ENCODE peak calls at places on chromosome 9, in seven cellular contexts. C is spleen, P is HepG2, B is Peyer's patch, E is uterus, O is suprapubic skin, Q is body of pancreas. J is an unnamed sample.

GRCh38 chr9:13324988-13325387 is 45.5 kb upstream of the MPDZ start:
- DNase-seq in P (no peak), B (no peak), C (no peak), O (no peak), Q (no peak), E (no peak), J (no peak)

GRCh38 chr9:111851536-111851935 is 45.1 kb upstream of the UGCG start:
- DNase-seq in Q (no peak), P (no peak), O (no peak), E (no peak), B (no peak), C (no peak), J (no peak)

GRCh38 chr9:85502815-85503643 is 238.7 kb downstream of the AGTPBP1 start:
- DNase-seq in Q (no peak), B (no peak), E (no peak), P (no peak), O (no peak), C (no peak), J (no peak)

GRCh38 chr9:87605676-87606075 is 108.0 kb downstream of the DAPK1 start:
- DNase-seq in Q (no peak), P (no peak), C (no peak), O (no peak), E (no peak), B (no peak), J (no peak)

GRCh38 chr9:37611961-37612360 is 19.6 kb upstream of the TOMM5 start:
- DNase-seq in C (no peak), B (no peak), Q (no peak), E (no peak), O (no peak), P (no peak), J (no peak)

GRCh38 chr9:31394040-31394473 is 990.4 kb upstream of the ACO1 start:
- DNase-seq in C (no peak), E (no peak), B (no peak), P (no peak), Q (no peak), O (no peak), J (no peak)

GRCh38 chr9:33637881-33638280 is 113.8 kb downstream of the ANKRD18B start:
- DNase-seq in B (no peak), O (no peak), P (no peak), Q (no peak), C (no peak), E (no peak), J (no peak)

GRCh38 chr9:127158995-127159801 is 36.8 kb upstream of the ANGPTL2 start:
- DNase-seq in C (no peak), Q (peak; percentile 22), O (no peak), P (peak; percentile 76), E (peak; percentile 75), B (peak; percentile 71), J (peak; percentile 36)

GRCh38 chr9:76624381-76625048 is 139.7 kb upstream of the PCA3 start:
- DNase-seq in B (no peak), E (no peak), P (no peak), C (no peak), O (no peak), Q (no peak), J (no peak)

GRCh38 chr9:124359841-124360240 is 55.4 kb downstream of the PSMB7 start:
- DNase-seq in C (no peak), O (no peak), P (no peak), E (no peak), B (no peak), Q (no peak), J (no peak)

GRCh38 chr9:124360277-124360676 is 55.0 kb downstream of the PSMB7 start:
- DNase-seq in P (no peak), Q (no peak), B (no peak), C (no peak), O (no peak), E (no peak), J (no peak)

GRCh38 chr9:124358617-124359016 is 56.6 kb downstream of the PSMB7 start:
- DNase-seq in Q (no peak), P (no peak), C (no peak), E (no peak), O (no peak), B (no peak), J (no peak)

GRCh38 chr9:124357591-124358361 is 57.5 kb downstream of the PSMB7 start:
- DNase-seq in C (no peak), O (no peak), B (no peak), Q (no peak), P (no peak), E (no peak), J (no peak)

GRCh38 chr9:124359426-124359825 is 55.8 kb downstream of the PSMB7 start:
- DNase-seq in O (no peak), C (no peak), B (no peak), Q (no peak), P (no peak), E (no peak), J (no peak)
- TF ChIP-seq POLR2A in O (no peak), C (no peak), B (no peak), Q (no peak), P (no peak), E (no peak), J (no peak)

DNA sequence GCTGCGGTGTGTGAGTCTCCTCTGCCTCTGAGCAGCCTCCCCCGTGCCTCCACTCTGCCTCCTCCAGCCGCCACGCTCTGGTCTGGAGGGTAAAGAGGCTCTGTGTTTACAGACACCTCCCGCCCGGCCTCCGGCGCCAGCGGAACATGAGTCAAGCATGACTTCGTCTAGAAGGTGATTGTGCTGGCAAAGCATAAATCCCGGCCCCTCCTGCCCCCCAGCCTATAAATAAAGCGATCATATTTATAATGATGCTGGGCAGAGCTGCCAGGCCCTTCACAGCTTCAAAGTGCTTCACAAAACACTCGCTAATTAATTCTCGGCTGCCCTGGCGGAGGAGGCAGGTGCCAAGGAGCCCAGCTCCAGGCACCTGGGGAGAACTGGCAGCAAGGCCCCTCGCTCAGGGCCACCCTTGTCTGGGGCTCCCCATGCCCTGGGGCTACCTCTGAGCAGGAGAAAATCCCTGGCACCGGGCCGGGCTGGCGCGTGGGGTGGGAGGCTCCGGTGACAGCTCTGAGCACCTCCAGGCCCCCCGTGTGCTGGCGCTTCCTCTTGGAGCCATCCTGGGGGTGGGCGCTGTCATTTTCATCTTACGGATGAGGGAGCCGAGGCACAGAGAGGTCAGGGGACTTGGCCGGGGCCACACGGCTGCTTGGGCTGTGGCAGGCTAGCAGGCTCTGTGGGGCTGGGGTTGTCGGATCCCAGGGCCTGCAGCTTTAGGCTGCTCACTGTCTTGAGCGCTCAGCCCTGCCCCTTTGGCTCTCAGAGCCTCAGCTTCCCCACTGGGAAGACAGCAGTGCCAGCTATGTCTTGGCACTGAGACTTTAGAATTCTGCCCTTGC is 87.9 kb downstream of the RXRA start:
- DNase-seq in P (no peak), C (no peak), E (peak; percentile 80), O (no peak), Q (peak; percentile 61), B (no peak), J (peak; percentile 52)
- H3K27ac ChIP-seq in P (no peak overlapping the region), C (no peak overlapping the region), E (peak overlapping the region; percentile 57), O (peak overlapping the region; percentile 81), Q (no peak overlapping the region), B (no peak overlapping the region), J (no peak overlapping the region)

DNA sequence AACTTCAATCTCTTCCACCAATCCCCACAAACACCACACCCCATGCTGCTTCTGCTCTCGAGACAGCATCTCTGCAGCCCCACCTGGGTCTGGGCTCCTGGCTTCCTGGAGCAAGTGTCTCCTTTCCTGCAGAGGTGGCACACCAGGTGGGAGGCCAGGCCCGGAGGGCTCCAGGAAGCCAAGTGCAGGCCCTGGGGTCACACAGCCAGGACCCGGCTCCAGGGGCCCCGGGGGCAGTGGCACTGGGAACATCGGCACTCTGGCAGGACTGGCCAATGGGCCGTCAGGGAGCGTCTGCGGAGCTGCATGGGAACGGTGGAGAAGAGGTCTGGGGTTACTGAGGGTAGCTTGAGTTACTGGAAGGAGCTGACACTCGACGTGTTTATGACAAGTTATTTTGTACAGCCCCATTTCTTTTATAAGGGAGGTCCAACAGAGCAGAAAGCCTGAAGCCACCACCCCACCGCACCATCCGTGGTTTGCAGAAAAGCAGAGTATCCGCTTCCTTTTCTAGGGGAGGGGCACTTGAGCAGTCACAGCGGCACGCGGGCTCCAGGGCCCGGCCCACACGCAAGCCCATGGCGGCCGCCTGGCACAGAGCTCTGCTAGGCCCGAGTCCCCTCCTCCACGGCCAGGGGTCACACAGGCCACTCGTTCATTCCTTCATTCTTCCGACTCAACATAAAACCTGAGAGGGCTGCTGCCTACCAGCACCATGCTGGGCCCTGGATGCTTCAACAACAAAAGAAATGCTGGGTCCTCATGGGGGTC is 14.6 kb upstream of the INPP5E start:
- DNase-seq in P (no peak), O (peak; percentile 78), B (no peak), E (no peak), C (no peak), Q (no peak), J (no peak)
- TF ChIP-seq POLR2A in P (no peak), O (no peak), B (no peak), E (no peak), C (no peak), Q (no peak), J (no peak)

DNA sequence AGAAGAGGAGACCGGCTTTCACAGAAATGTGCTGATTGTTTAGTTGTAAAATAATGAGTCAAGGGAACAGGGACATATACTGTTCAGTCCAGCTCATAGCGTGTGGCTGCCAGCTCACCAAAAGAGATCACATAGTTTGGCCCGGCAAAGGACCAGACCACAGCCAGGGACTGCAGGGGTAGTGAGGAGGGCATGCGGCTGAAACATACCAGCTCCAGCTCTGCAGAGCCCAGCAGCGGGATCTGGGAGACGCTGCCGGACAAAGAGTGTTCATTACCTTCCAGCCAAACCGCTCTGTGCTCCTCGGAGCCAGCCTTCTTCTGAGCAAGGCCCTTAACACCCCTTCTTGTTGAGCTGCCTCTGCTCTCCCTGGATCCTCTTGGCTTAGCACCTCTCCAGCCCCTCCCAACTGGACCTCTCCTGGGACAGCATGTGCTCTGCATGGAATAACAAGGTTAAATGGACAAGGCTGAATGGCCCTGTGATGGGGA is 116.8 kb upstream of the CNTLN start:
- DNase-seq in Q (no peak), O (peak; percentile 83), E (no peak), C (no peak), B (no peak), P (no peak), J (no peak)
- H3K27ac ChIP-seq in Q (no peak overlapping the region), O (peak overlapping the region; percentile 57), E (no peak overlapping the region), C (no peak overlapping the region), B (no peak overlapping the region), P (no peak overlapping the region), J (no peak overlapping the region)

GRCh38 chr9:97411789-97412627 is at the start of gene TDRD7:
- DNase-seq in P (peak; percentile 65), O (peak; percentile 90), C (peak; percentile 98), Q (peak; percentile 92), E (peak; percentile 92), B (peak; percentile 97), J (peak; percentile 93)
- TF ChIP-seq POLR2A in P (peak; percentile 48), O (no peak), C (no peak), Q (peak; percentile 34), E (no peak), B (peak; percentile 60), J (peak; percentile 56)